ENCODE peak calls at places on chromosomes 7 and 10, in five cellular contexts. B is DND-41, U is HCT116, H is IMR-90, K is uterus. N is an unnamed sample. For H3K9me3, the result is how much of the 10 kb centered on the place peaks cover.

GRCh38 chr7:138729444-138729843 is 28.3 kb upstream of the SVOPL start:
- DNase-seq in K (no peak), B (no peak), U (no peak), H (no peak), N (no peak)

GRCh38 chr10:31906039-31906438 is 22.6 kb downstream of the ARHGAP12 start:
- DNase-seq in H (peak), K (no peak), U (no peak), B (no peak), N (no peak)

GRCh38 chr7:136677456-136678365 is 190.7 kb upstream of the CHRM2 start:
- DNase-seq in H (peak), U (no peak), B (peak), K (no peak), N (no peak)

GRCh38 chr10:109845308-109845707 is 78.0 kb downstream of the XPNPEP1 start:
- DNase-seq in H (no peak), B (no peak), U (no peak), K (no peak), N (no peak)

GRCh38 chr10:25907247-25907646 is 26.8 kb upstream of the MYO3A start:
- DNase-seq in K (no peak), H (no peak), U (no peak), B (no peak), N (no peak)

GRCh38 chr10:11205026-11205772 is 187.5 kb downstream of the CELF2 start:
- DNase-seq in H (peak), B (no peak), U (no peak), K (no peak), N (no peak)

GRCh38 chr10:107740962-107741690 is 576.6 kb upstream of the SORCS1 start:
- DNase-seq in H (peak), U (no peak), K (no peak), B (no peak), N (no peak)

GRCh38 chr10:5045095-5045494 is 41.4 kb upstream of the AKR1C2 start:
- DNase-seq in K (no peak), B (no peak), U (no peak), H (no peak), N (no peak)

GRCh38 chr7:7352845-7353244 is 170.5 kb downstream of the C1GALT1 start:
- DNase-seq in B (no peak), K (no peak), H (no peak), U (no peak), N (no peak)

DNA sequence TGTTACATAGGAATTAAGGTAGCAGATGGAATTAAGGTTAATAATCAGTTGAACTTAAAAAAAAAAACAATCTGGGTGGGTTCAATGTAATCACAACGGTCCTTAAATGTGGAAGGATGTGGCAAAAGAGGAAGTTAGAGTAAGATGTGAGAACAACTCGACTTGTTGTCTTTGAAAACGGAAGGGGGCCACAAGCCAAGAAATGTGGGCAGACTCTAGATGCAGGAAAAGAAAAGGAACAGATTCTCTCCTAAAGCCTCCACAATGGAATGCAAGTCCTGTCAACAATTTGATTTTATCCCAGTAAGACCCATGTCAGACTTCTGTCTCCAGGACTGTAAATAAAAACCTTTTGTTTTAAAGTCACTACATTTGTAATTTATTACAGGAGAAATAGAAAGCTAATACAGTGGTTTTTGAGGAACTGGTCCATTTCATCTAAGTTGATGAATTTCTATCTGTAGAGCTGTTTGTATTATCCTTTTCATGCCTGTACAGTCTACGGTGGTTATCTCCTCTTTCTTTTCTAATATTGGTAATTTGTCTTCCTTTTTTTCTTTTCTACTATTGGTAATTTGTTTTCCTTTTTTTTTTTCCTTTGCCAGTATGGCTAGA is 8.6 kb downstream of the MCMBP start:
- DNase-seq in U (no peak), B (no peak), H (no peak), K (no peak), N (no peak)
- H3K9me3 ChIP-seq in U (under half), B (under half), H (under half), K (under half), N (under half)

GRCh38 chr7:48628950-48629349 is 295.4 kb upstream of the CDC14C start:
- DNase-seq in K (no peak), U (no peak), H (no peak), B (no peak), N (no peak)

DNA sequence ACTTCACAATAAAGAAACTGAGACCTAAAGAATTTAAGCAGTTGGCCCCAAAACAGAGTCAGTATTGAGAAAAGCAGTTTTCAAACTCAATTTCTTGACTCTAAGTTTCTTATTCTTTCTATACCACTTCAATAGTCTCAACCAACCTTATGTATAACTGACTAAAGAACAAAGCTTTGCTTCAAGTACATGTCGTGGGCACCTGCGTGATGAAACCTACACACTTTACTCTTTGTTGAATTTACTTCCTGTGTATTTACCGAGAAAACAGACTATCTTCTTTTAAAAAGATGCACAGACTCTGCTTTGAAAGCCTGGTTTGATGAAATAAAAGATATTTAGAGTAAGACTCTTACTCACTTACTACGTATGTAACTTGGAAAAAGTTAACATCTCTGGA is 297.2 kb upstream of the CDC14C start:
- DNase-seq in B (no peak), H (no peak), U (no peak), K (no peak), N (no peak)
- H3K27ac ChIP-seq in B (no peak), H (no peak), U (no peak), K (no peak), N (no peak)

DNA sequence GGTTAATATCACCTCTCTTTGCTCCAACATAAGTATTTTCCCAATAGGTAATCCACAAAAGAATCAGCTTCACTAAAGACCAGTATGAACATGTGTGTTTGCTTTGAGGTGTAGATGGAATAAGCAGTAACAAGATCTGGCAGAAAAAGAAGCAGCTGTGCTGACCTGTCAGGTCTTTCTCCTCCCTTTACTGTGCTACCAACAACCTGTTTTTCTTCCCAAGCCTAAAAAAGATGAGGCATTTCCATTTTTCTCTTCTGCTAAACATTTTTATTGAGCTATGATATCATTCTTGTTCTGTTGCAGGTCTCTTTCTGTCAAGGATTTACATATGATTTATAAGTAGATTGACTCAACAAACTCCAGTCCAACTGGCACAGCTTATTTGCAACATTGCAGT is 315.2 kb upstream of the GLI3 start:
- DNase-seq in H (no peak), B (no peak), K (no peak), U (no peak), N (no peak)
- H3K9me3 ChIP-seq in H (under half), B (under half), K (under half), U (under half), N (under half)

GRCh38 chr7:36852017-36852416 is 127.7 kb upstream of the AOAH start:
- DNase-seq in H (no peak), B (no peak), K (no peak), U (no peak), N (no peak)
- H3K27ac ChIP-seq in H (no peak), B (no peak), K (no peak), U (no peak), N (no peak)

GRCh38 chr7:4191525-4191924 is 490.6 kb upstream of the FOXK1 start:
- DNase-seq in U (no peak), B (no peak), H (no peak), K (no peak), N (no peak)
- H3K9me3 ChIP-seq in U (under half), B (under half), H (under half), K (under half), N (under half)

GRCh38 chr7:33904680-33905388 is 505 bp upstream of the BMPER start:
- DNase-seq in B (no peak), U (no peak), H (peak), K (peak), N (no peak)
- H3K27ac ChIP-seq in B (no peak), U (no peak), H (peak), K (peak), N (no peak)

DNA sequence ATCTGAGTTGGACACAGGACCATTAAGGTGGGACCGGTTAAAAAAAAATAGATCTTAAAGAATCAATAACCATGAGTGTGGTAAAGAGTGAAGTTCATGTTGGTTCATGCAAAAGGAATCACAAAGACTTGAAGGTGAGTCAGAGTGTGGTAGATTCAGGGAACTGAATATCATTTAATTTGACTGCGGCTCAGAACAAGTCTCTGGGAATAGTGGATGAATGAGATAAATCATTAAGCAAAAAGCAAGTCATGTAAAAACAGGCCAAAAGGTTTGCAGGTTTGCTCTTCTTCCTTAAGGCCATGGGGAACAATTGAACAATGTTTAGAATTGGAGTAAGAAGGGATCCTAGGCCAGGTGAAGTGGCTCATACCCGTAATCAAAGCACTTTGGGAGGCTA is 385.8 kb downstream of the ETV1 start:
- DNase-seq in H (peak), U (no peak), K (no peak), B (no peak), N (no peak)
- H3K9me3 ChIP-seq in H (under half), U (under half), K (under half), B (under half), N (under half)

DNA sequence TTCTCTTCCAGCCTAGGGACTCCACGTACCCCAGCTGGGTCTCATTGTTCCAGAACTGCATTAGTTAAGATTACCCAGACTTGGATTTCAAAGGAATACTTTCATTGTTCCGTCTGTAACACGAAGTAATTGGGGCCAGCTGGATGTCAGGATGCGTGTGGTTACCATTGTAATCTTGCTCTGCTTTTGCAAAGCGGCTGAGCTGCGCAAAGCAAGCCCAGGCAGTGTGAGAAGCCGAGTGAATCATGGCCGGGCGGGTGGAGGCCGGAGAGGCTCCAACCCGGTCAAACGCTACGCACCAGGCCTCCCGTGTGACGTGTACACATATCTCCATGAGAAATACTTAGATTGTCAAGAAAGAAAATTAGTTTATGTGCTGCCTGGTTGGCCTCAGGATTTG is 21.0 kb downstream of the LRRC17 start:
- DNase-seq in K (peak), H (peak), B (no peak), U (no peak), N (no peak)
- H3K27ac ChIP-seq in K (peak), H (peak), B (no peak), U (no peak), N (no peak)

GRCh38 chr10:21827308-21827707 is 176.2 kb downstream of the DNAJC1 start:
- DNase-seq in K (no peak), B (no peak), H (no peak), U (no peak), N (no peak)

GRCh38 chr10:21832751-21833150 is 170.8 kb downstream of the DNAJC1 start:
- DNase-seq in U (no peak), H (no peak), K (no peak), B (no peak), N (no peak)

GRCh38 chr10:21826725-21827124 is 176.8 kb downstream of the DNAJC1 start:
- DNase-seq in B (no peak), K (no peak), H (no peak), U (no peak), N (no peak)

GRCh38 chr10:21831986-21832735 is 171.4 kb downstream of the DNAJC1 start:
- DNase-seq in B (no peak), K (no peak), U (no peak), H (peak), N (no peak)

GRCh38 chr10:21830037-21830436 is 173.5 kb downstream of the DNAJC1 start:
- DNase-seq in H (no peak), B (no peak), K (no peak), U (no peak), N (no peak)
- H3K9me3 ChIP-seq in H (under half), B (under half), K (under half), U (under half), N (under half)

N was measured in CD4-positive, alpha-beta memory T cell.